ENCODE peak calls at places on chromosome 1, in four cellular contexts. One of them, this sample, is unnamed.

GRCh38 chr1:33183306-33183705 is 1.5 kb upstream of the TRIM62 start:
- DNase-seq in lung: peak
- DNase-seq in fibroblast of pulmonary artery: no peak
- DNase-seq in H1: no peak
- DNase-seq in this sample: no peak

GRCh38 chr1:178768423-178768822 is 43.4 kb downstream of the RALGPS2 start:
- DNase-seq in lung: no peak
- DNase-seq in H1: no peak
- DNase-seq in fibroblast of pulmonary artery: peak
- DNase-seq in this sample: peak

GRCh38 chr1:84434081-84434755 is 35.9 kb downstream of the DNASE2B start:
- DNase-seq in lung: no peak
- DNase-seq in fibroblast of pulmonary artery: no peak
- DNase-seq in H1: no peak
- DNase-seq in this sample: no peak

GRCh38 chr1:233439721-233440120 is 112.2 kb downstream of the MAP3K21 start:
- DNase-seq in fibroblast of pulmonary artery: no peak
- DNase-seq in H1: no peak
- DNase-seq in lung: no peak
- DNase-seq in this sample: no peak

GRCh38 chr1:242086093-242086492 is 87.2 kb upstream of the MAP1LC3C start:
- DNase-seq in fibroblast of pulmonary artery: no peak
- DNase-seq in H1: peak
- DNase-seq in lung: no peak
- DNase-seq in this sample: no peak

GRCh38 chr1:187933562-187934419 is 1105.0 kb downstream of the PLA2G4A start:
- DNase-seq in H1: no peak
- DNase-seq in lung: no peak
- DNase-seq in fibroblast of pulmonary artery: no peak
- DNase-seq in this sample: no peak

GRCh38 chr1:60866884-60867648 is 215.3 kb upstream of the NFIA start:
- DNase-seq in fibroblast of pulmonary artery: peak
- DNase-seq in lung: no peak
- DNase-seq in H1: no peak
- DNase-seq in this sample: no peak

GRCh38 chr1:43270421-43271095 is 775 bp downstream of the TMEM125 start:
- DNase-seq in lung: peak
- DNase-seq in fibroblast of pulmonary artery: no peak
- DNase-seq in H1: peak
- DNase-seq in this sample: no peak

GRCh38 chr1:63320024-63320799 is 2.2 kb upstream of the FOXD3 start:
- DNase-seq in H1: no peak
- DNase-seq in lung: no peak
- DNase-seq in fibroblast of pulmonary artery: no peak
- DNase-seq in this sample: no peak

GRCh38 chr1:186403632-186404031 is 28.0 kb downstream of the ODR4 start:
- DNase-seq in lung: no peak
- DNase-seq in H1: no peak
- DNase-seq in fibroblast of pulmonary artery: no peak
- DNase-seq in this sample: no peak

GRCh38 chr1:173421789-173422188 is 55.3 kb upstream of the PRDX6 start:
- DNase-seq in H1: no peak
- DNase-seq in lung: no peak
- DNase-seq in fibroblast of pulmonary artery: no peak
- DNase-seq in this sample: no peak

GRCh38 chr1:109918077-109918606 is 7.5 kb downstream of the CSF1 start:
- DNase-seq in lung: no peak
- DNase-seq in fibroblast of pulmonary artery: no peak
- DNase-seq in H1: no peak
- DNase-seq in this sample: no peak

GRCh38 chr1:223125249-223125648 is 17.8 kb downstream of the TLR5 start:
- DNase-seq in lung: no peak
- DNase-seq in fibroblast of pulmonary artery: no peak
- DNase-seq in H1: no peak
- DNase-seq in this sample: no peak

GRCh38 chr1:151519667-151520066 is 8.5 kb downstream of the CGN start:
- DNase-seq in lung: no peak
- DNase-seq in fibroblast of pulmonary artery: no peak
- DNase-seq in H1: no peak
- DNase-seq in this sample: no peak

GRCh38 chr1:227899820-227900449 is 47.8 kb downstream of the WNT9A start:
- DNase-seq in H1: no peak
- DNase-seq in fibroblast of pulmonary artery: no peak
- DNase-seq in lung: no peak
- DNase-seq in this sample: no peak

GRCh38 chr1:166819982-166820381 is 19.3 kb upstream of the POGK start:
- DNase-seq in fibroblast of pulmonary artery: no peak
- DNase-seq in H1: no peak
- DNase-seq in lung: no peak
- DNase-seq in this sample: no peak

GRCh38 chr1:63946866-63947491 is 173.2 kb downstream of the ROR1 start:
- DNase-seq in fibroblast of pulmonary artery: peak
- DNase-seq in H1: no peak
- DNase-seq in lung: no peak
- DNase-seq in this sample: no peak

GRCh38 chr1:81327103-81327728 is 473.5 kb upstream of the ADGRL2 start:
- DNase-seq in lung: no peak
- DNase-seq in H1: no peak
- DNase-seq in fibroblast of pulmonary artery: no peak
- DNase-seq in this sample: no peak

GRCh38 chr1:37429038-37429437 is 45.3 kb upstream of the ZC3H12A start:
- DNase-seq in lung: no peak
- DNase-seq in H1: no peak
- DNase-seq in fibroblast of pulmonary artery: no peak
- DNase-seq in this sample: no peak

GRCh38 chr1:68327414-68327813 is 95.1 kb upstream of the WLS start:
- DNase-seq in H1: no peak
- DNase-seq in fibroblast of pulmonary artery: peak
- DNase-seq in lung: no peak
- DNase-seq in this sample: no peak

GRCh38 chr1:207818971-207819451 is 67.2 kb downstream of the CD46 start:
- DNase-seq in lung: no peak
- DNase-seq in fibroblast of pulmonary artery: peak
- DNase-seq in H1: no peak
- DNase-seq in this sample: no peak

GRCh38 chr1:19620786-19621185 is 23.3 kb upstream of the NBL1 start:
- DNase-seq in H1: no peak
- DNase-seq in fibroblast of pulmonary artery: no peak
- DNase-seq in lung: no peak
- DNase-seq in this sample: no peak

GRCh38 chr1:206808615-206809014 is 36.3 kb upstream of the IL10 start:
- DNase-seq in fibroblast of pulmonary artery: peak
- DNase-seq in H1: no peak
- DNase-seq in lung: no peak
- DNase-seq in this sample: peak

GRCh38 chr1:31957701-31958674 is 19.8 kb upstream of the PTP4A2 start:
- DNase-seq in H1: no peak
- DNase-seq in lung: no peak
- DNase-seq in fibroblast of pulmonary artery: no peak
- DNase-seq in this sample: peak

GRCh38 chr1:99170516-99170915 is 93.8 kb upstream of the PLPPR4 start:
- DNase-seq in fibroblast of pulmonary artery: peak
- DNase-seq in H1: no peak
- DNase-seq in lung: no peak
- DNase-seq in this sample: no peak

GRCh38 chr1:160129046-160129445 is 13.5 kb downstream of the ATP1A2 start:
- DNase-seq in H1: no peak
- DNase-seq in lung: no peak
- DNase-seq in fibroblast of pulmonary artery: no peak
- DNase-seq in this sample: no peak

GRCh38 chr1:173476197-173476663 is 905 bp upstream of the PRDX6 start:
- DNase-seq in fibroblast of pulmonary artery: no peak
- DNase-seq in lung: no peak
- DNase-seq in H1: no peak
- DNase-seq in this sample: no peak

GRCh38 chr1:67336783-67337182 is 29.1 kb downstream of the IL12RB2 start:
- DNase-seq in lung: no peak
- DNase-seq in fibroblast of pulmonary artery: no peak
- DNase-seq in H1: no peak
- DNase-seq in this sample: peak

GRCh38 chr1:159088050-159088449 is 11.5 kb upstream of the AIM2 start:
- DNase-seq in fibroblast of pulmonary artery: peak
- DNase-seq in H1: no peak
- DNase-seq in lung: no peak
- DNase-seq in this sample: no peak

GRCh38 chr1:119702384-119702783 is 9.3 kb upstream of the PHGDH start:
- DNase-seq in fibroblast of pulmonary artery: peak
- DNase-seq in H1: no peak
- DNase-seq in lung: no peak
- DNase-seq in this sample: no peak

GRCh38 chr1:201554789-201555592 is 16.1 kb downstream of the NAV1 start:
- DNase-seq in H1: no peak
- DNase-seq in lung: no peak
- DNase-seq in fibroblast of pulmonary artery: no peak
- DNase-seq in this sample: no peak

GRCh38 chr1:3495776-3496745 is 41.6 kb downstream of the ARHGEF16 start:
- DNase-seq in lung: no peak
- DNase-seq in fibroblast of pulmonary artery: no peak
- DNase-seq in H1: no peak
- DNase-seq in this sample: no peak

GRCh38 chr1:42484382-42484781 is 21.3 kb downstream of the CCDC30 start:
- DNase-seq in lung: no peak
- DNase-seq in fibroblast of pulmonary artery: peak
- DNase-seq in H1: no peak
- DNase-seq in this sample: no peak

GRCh38 chr1:22747021-22747734 is 36.5 kb downstream of the EPHB2 start:
- DNase-seq in fibroblast of pulmonary artery: peak
- DNase-seq in lung: peak
- DNase-seq in H1: no peak
- DNase-seq in this sample: no peak

GRCh38 chr1:13927736-13928135 is 227.7 kb downstream of the PRDM2 start:
- DNase-seq in lung: no peak
- DNase-seq in H1: no peak
- DNase-seq in fibroblast of pulmonary artery: no peak
- DNase-seq in this sample: no peak

GRCh38 chr1:77313491-77313890 is 31.7 kb downstream of the AK5 start:
- DNase-seq in fibroblast of pulmonary artery: peak
- DNase-seq in H1: peak
- DNase-seq in lung: no peak
- DNase-seq in this sample: peak

GRCh38 chr1:115643636-115644035 is 1.9 kb downstream of the VANGL1 start:
- DNase-seq in lung: no peak
- DNase-seq in fibroblast of pulmonary artery: no peak
- DNase-seq in H1: no peak
- DNase-seq in this sample: no peak
- H3K4me3 ChIP-seq in lung: no peak
- H3K4me3 ChIP-seq in fibroblast of pulmonary artery: no peak
- H3K4me3 ChIP-seq in H1: no peak
- H3K4me3 ChIP-seq in this sample: peak

DNA sequence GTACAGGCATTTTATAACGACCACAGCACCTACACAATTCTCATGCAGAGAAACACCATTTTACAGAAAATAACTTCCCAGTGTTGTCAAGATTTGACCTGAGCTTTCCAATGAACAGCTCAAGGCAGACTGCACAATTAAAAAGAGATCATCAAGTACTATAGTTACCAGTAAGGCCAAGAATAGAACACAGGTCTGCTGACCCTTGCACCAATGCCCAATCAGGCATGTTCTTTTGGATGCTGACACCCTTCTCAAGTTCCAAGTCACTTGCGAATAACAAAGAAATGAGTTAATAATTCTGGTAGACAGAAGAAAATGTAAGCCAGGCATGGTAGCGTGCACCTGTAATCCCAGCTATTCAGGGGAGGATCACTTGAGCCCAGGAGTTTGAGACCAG is 101.9 kb downstream of the SLC45A1 start:
- DNase-seq in lung: no peak
- DNase-seq in fibroblast of pulmonary artery: no peak
- DNase-seq in H1: no peak
- DNase-seq in this sample: no peak
- H3K4me3 ChIP-seq in lung: no peak
- H3K4me3 ChIP-seq in fibroblast of pulmonary artery: peak
- H3K4me3 ChIP-seq in H1: no peak
- H3K4me3 ChIP-seq in this sample: no peak

DNA sequence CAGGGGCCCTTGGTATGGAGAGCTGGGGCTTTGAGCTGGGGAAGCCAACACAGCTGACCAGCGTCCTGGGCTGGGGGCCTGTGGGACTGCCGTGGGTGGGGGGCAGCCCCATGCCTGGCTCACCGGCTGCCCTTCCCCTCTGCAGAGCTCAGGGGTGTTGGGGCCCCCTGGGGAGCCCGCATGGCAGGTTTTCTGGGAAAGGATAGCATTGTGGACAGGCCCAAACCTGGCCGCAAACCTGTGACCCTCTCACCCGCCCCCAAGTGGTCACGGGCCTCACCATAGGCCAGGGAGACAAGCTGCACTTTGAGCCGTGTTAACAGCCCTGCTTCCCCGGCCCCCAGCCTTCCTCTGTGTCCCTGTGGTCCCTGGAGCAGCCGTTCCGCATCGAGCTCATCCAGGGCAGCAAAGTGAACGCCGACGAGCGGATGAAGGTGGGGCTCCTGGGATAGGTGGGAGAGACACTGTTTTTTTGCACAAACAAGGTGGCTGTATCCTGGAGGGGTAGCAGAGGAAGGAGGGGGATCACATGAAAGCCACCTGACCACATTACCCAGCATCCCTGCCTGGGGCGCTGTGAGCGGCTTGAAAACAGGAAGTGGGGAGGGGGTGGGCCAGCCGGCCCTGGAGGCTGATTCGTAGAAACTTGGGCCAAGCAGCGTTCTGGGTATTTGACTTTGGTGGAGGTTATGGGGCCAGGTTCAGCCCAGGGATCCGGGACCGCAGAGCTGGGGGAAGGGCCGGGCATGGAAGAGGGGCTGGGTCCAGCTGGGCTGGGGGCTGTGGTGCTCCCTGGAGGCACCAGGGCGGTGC is 65.9 kb downstream of the PIK3CD start:
- DNase-seq in H1: no peak
- DNase-seq in fibroblast of pulmonary artery: no peak
- DNase-seq in lung: peak
- DNase-seq in this sample: peak
- H3K4me3 ChIP-seq in H1: no peak
- H3K4me3 ChIP-seq in fibroblast of pulmonary artery: no peak
- H3K4me3 ChIP-seq in lung: peak
- H3K4me3 ChIP-seq in this sample: peak

GRCh38 chr1:183589384-183589783 is 875 bp downstream of the NCF2 start:
- DNase-seq in lung: no peak
- DNase-seq in fibroblast of pulmonary artery: no peak
- DNase-seq in H1: no peak
- DNase-seq in this sample: no peak
- H3K4me3 ChIP-seq in lung: peak
- H3K4me3 ChIP-seq in fibroblast of pulmonary artery: no peak
- H3K4me3 ChIP-seq in H1: no peak
- H3K4me3 ChIP-seq in this sample: no peak

GRCh38 chr1:55867444-55867843 is 652.3 kb upstream of the USP24 start:
- DNase-seq in lung: no peak
- DNase-seq in H1: no peak
- DNase-seq in fibroblast of pulmonary artery: no peak
- DNase-seq in this sample: no peak
- H3K4me3 ChIP-seq in lung: no peak
- H3K4me3 ChIP-seq in H1: no peak
- H3K4me3 ChIP-seq in fibroblast of pulmonary artery: no peak
- H3K4me3 ChIP-seq in this sample: no peak